ENCODE peak calls at places on chromosomes 6 and 20, in five cellular contexts. R, T, D, F and E are unnamed samples. For H3K9me2, the result is how much of the 10 kb centered on the place peaks cover.

GRCh38 chr6:80163754-80164187 is 57.3 kb downstream of the BCKDHB start:
- DNase-seq in R (peak), T (peak), D (no peak), F (peak), E (peak)

GRCh38 chr20:17961600-17961965 is 7.0 kb downstream of the SNX5 start:
- DNase-seq in R (no peak), T (no peak), D (no peak), F (no peak), E (no peak)

GRCh38 chr20:62317167-62317655 is 14.4 kb downstream of the ADRM1 start:
- DNase-seq in R (no peak), T (no peak), D (no peak), F (no peak), E (no peak)

GRCh38 chr20:33489495-33490022 is 337 bp upstream of the CBFA2T2 start:
- DNase-seq in R (peak), T (peak), D (peak), F (peak), E (peak)

GRCh38 chr20:48875233-48875913 is 46.1 kb upstream of the ARFGEF2 start:
- DNase-seq in R (no peak), T (no peak), D (no peak), F (no peak), E (no peak)

GRCh38 chr6:21138359-21139094 is 455.0 kb upstream of the SOX4 start:
- DNase-seq in R (peak), T (no peak), D (no peak), F (no peak), E (no peak)

GRCh38 chr6:81749704-81750103 is 2.8 kb downstream of the TENT5A start:
- DNase-seq in R (no peak), T (no peak), D (no peak), F (no peak), E (no peak)

GRCh38 chr6:77180367-77180766 is 282.9 kb downstream of the HTR1B start:
- DNase-seq in R (no peak), T (no peak), D (no peak), F (no peak), E (no peak)

GRCh38 chr6:87152528-87152950 is 2.8 kb upstream of the ZNF292 start:
- DNase-seq in R (no peak), T (no peak), D (no peak), F (no peak), E (no peak)

GRCh38 chr6:54053893-54054391 is 57.3 kb upstream of the MLIP start:
- DNase-seq in R (peak), T (peak), D (no peak), F (peak), E (no peak)

GRCh38 chr20:10696650-10697049 is 22.9 kb upstream of the JAG1 start:
- DNase-seq in R (no peak), T (no peak), D (no peak), F (peak), E (peak)
- TF ChIP-seq CTCF in R (peak), T (peak), D (peak), F (peak), E (peak)

DNA sequence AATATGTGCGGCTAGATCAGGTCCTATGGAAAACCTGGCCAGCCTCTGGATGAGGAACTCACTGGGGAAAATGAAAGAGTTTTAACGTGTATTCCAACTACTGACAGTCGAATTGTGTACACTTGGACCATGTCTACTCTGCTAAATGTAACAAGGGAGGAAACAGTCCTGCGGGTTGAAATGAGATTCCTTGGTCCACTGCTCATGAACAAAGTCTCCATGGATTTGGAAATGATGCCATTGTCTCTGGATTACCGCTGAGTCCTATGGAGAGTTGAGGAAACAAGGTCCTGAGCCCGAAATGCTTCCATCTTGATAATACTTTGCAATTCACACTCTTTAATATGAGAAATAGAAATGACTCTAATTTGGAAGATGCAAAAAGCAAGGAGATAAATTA is 219.1 kb upstream of the SSTR4 start:
- DNase-seq in R (no peak), T (no peak), D (no peak), F (no peak), E (no peak)
- H3K9me2 ChIP-seq in R (under half), T (under half), D (under half), F (under half), E (under half)

GRCh38 chr6:138372711-138373463 is 4.8 kb upstream of the SMIM28 start:
- DNase-seq in R (peak), T (no peak), D (no peak), F (no peak), E (no peak)
- TF ChIP-seq CTCF in R (peak), T (peak), D (no peak), F (no peak), E (peak)

GRCh38 chr6:39128832-39129231 is 13.8 kb upstream of the SAYSD1 start:
- DNase-seq in R (no peak), T (no peak), D (no peak), F (no peak), E (no peak)
- H3K9me2 ChIP-seq in R (under half), T (under half), D (under half), F (under half), E (under half)

GRCh38 chr20:10540636-10541493 is 105.8 kb downstream of the SLX4IP start:
- DNase-seq in R (peak), T (peak), D (no peak), F (no peak), E (no peak)

GRCh38 chr20:10537850-10538480 is 102.9 kb downstream of the SLX4IP start:
- DNase-seq in R (peak), T (no peak), D (no peak), F (no peak), E (no peak)

GRCh38 chr20:10536531-10536930 is 101.4 kb downstream of the SLX4IP start:
- DNase-seq in R (peak), T (no peak), D (no peak), F (peak), E (peak)

GRCh38 chr20:10539818-10540553 is 104.9 kb downstream of the SLX4IP start:
- DNase-seq in R (no peak), T (no peak), D (no peak), F (no peak), E (no peak)

GRCh38 chr20:10538768-10539167 is 103.7 kb downstream of the SLX4IP start:
- DNase-seq in R (no peak), T (no peak), D (no peak), F (no peak), E (no peak)
- TF ChIP-seq CTCF in R (no peak), T (no peak), D (no peak), F (no peak), E (no peak)